ENCODE peak calls at places on chromosome 12, in six cellular contexts. K is aorta; Y is CD4-positive, alpha-beta memory T cell; J is lung; A is CD4-positive, alpha-beta T cell; M is transverse colon. F is an unnamed sample.

GRCh38 chr12:67710582-67710981 is 62.0 kb downstream of the DYRK2 start:
- DNase-seq in K (no peak), Y (no peak), J (no peak), A (no peak), M (peak), F (no peak)

GRCh38 chr12:113555226-113555625 is 83.6 kb upstream of the LHX5 start:
- DNase-seq in K (no peak), Y (no peak), J (no peak), A (no peak), M (no peak), F (no peak)

GRCh38 chr12:3453947-3454675 is 36.9 kb upstream of the PRMT8 start:
- DNase-seq in K (no peak), Y (no peak), J (no peak), A (no peak), M (no peak), F (no peak)

GRCh38 chr12:53825246-53826081 is 73.7 kb upstream of the CISTR start:
- DNase-seq in K (no peak), Y (no peak), J (no peak), A (no peak), M (no peak), F (no peak)

GRCh38 chr12:75177997-75178396 is 31.6 kb downstream of the KCNC2 start:
- DNase-seq in K (no peak), Y (no peak), J (no peak), A (no peak), M (no peak), F (no peak)

GRCh38 chr12:89556976-89557375 is 31.1 kb upstream of the POC1B start:
- DNase-seq in K (no peak), Y (no peak), J (no peak), A (no peak), M (no peak), F (no peak)

GRCh38 chr12:87952850-87953249 is 76.4 kb downstream of the C12orf50 start:
- DNase-seq in K (no peak), Y (no peak), J (no peak), A (no peak), M (no peak), F (no peak)

GRCh38 chr12:115416869-115417268 is 732.9 kb upstream of the TBX3 start:
- DNase-seq in K (no peak), Y (no peak), J (no peak), A (no peak), M (no peak), F (no peak)

GRCh38 chr12:52027085-52027843 is 20.5 kb downstream of the TAMALIN start:
- DNase-seq in K (no peak), Y (no peak), J (no peak), A (no peak), M (no peak), F (no peak)

GRCh38 chr12:81123611-81124010 is 45.7 kb downstream of the ACSS3 start:
- DNase-seq in K (no peak), Y (no peak), J (no peak), A (no peak), M (no peak), F (no peak)

GRCh38 chr12:74910831-74911230 is 298.8 kb downstream of the KCNC2 start:
- DNase-seq in K (no peak), Y (no peak), J (no peak), A (no peak), M (no peak), F (no peak)

GRCh38 chr12:121800694-121801600 is 2.9 kb upstream of the SETD1B start:
- DNase-seq in K (peak), Y (peak), J (peak), A (peak), M (peak), F (peak)

GRCh38 chr12:62642509-62642908 is 175.9 kb downstream of the MON2 start:
- DNase-seq in K (no peak), Y (no peak), J (no peak), A (no peak), M (no peak), F (no peak)

GRCh38 chr12:52537101-52537500 is 15.8 kb downstream of the KRT71 start:
- DNase-seq in K (peak), Y (no peak), J (no peak), A (no peak), M (no peak), F (no peak)

GRCh38 chr12:118377005-118377890 is 893 bp downstream of the SUDS3 start:
- DNase-seq in K (no peak), Y (peak), J (no peak), A (no peak), M (no peak), F (no peak)

GRCh38 chr12:19778111-19778688 is 338.9 kb downstream of the AEBP2 start:
- DNase-seq in K (no peak), Y (no peak), J (no peak), A (no peak), M (no peak), F (no peak)

GRCh38 chr12:103956515-103957027 is 9.1 kb upstream of the TDG start:
- DNase-seq in K (no peak), Y (no peak), J (peak), A (no peak), M (no peak), F (no peak)

GRCh38 chr12:77837876-77838291 is 7.2 kb downstream of the NAV3 start:
- DNase-seq in K (no peak), Y (no peak), J (no peak), A (no peak), M (no peak), F (no peak)

GRCh38 chr12:67909091-67909531 is 80.1 kb upstream of the IFNG-AS1 start:
- DNase-seq in K (no peak), Y (no peak), J (no peak), A (no peak), M (no peak), F (no peak)

GRCh38 chr12:66107451-66107915 is 23.1 kb downstream of the LLPH start:
- DNase-seq in K (no peak), Y (peak), J (peak), A (peak), M (peak), F (no peak)

GRCh38 chr12:124921200-124922008 is 7.0 kb upstream of the UBC start:
- DNase-seq in K (peak), Y (peak), J (no peak), A (peak), M (peak), F (no peak)

GRCh38 chr12:70628701-70629480 is 8.3 kb downstream of the PTPRB start:
- DNase-seq in K (no peak), Y (no peak), J (no peak), A (no peak), M (no peak), F (no peak)

GRCh38 chr12:14356147-14356546 is 9.3 kb upstream of the ATF7IP start:
- DNase-seq in K (no peak), Y (no peak), J (no peak), A (no peak), M (no peak), F (no peak)

GRCh38 chr12:52121848-52122838 is 42.6 kb downstream of the SMIM41 start:
- DNase-seq in K (peak), Y (peak), J (peak), A (peak), M (peak), F (no peak)

GRCh38 chr12:71780207-71780822 is 25.7 kb downstream of the RAB21 start:
- DNase-seq in K (no peak), Y (peak), J (no peak), A (peak), M (peak), F (no peak)

GRCh38 chr12:56087220-56087619 is 7.3 kb downstream of the ERBB3 start:
- DNase-seq in K (no peak), Y (no peak), J (peak), A (no peak), M (peak), F (no peak)

GRCh38 chr12:88763536-88764100 is 183.3 kb upstream of the KITLG start:
- DNase-seq in K (no peak), Y (no peak), J (no peak), A (no peak), M (no peak), F (no peak)

GRCh38 chr12:124005736-124006581 is 32.9 kb downstream of the ZNF664 start:
- DNase-seq in K (no peak), Y (no peak), J (no peak), A (no peak), M (no peak), F (no peak)

GRCh38 chr12:106341086-106341879 is 16.3 kb upstream of the POLR3B start:
- DNase-seq in K (no peak), Y (no peak), J (no peak), A (no peak), M (no peak), F (no peak)

GRCh38 chr12:8603858-8604257 is 8.8 kb downstream of the AICDA start:
- DNase-seq in K (no peak), Y (no peak), J (no peak), A (no peak), M (no peak), F (no peak)

GRCh38 chr12:132329036-132329738 is at the start of gene GALNT9:
- DNase-seq in K (no peak), Y (no peak), J (no peak), A (no peak), M (no peak), F (no peak)

GRCh38 chr12:47867496-47867941 is 37.3 kb downstream of the VDR start:
- DNase-seq in K (no peak), Y (no peak), J (no peak), A (no peak), M (no peak), F (no peak)

GRCh38 chr12:51307655-51308593 is 16.1 kb downstream of the BIN2 start:
- DNase-seq in K (no peak), Y (no peak), J (no peak), A (no peak), M (peak), F (no peak)

GRCh38 chr12:32265461-32265860 is 133.9 kb upstream of the FGD4 start:
- DNase-seq in K (no peak), Y (no peak), J (no peak), A (no peak), M (no peak), F (no peak)
- H3K27ac ChIP-seq in K (no peak), Y (no peak), J (no peak), A (no peak), M (no peak), F (no peak)

DNA sequence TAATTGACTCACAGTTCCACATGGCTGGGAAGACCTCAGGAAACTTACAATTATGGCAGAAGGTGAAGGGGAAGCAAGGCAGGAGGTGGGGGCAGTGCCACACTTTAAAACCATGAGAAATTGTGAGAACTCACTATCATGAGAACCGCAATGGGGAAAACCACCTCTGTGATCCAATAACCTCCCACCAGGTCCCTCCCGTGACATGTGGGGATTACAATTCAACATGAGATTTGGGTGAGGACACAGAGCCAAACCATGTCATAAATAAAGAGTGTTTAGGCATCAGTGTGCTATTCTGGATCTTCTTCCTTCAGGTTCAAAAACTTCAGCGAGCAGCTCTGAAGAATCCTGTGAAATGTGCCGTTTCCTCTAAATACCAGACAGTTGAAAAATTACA is 9.7 kb downstream of the DDX47 start:
- DNase-seq in K (no peak), Y (no peak), J (no peak), A (no peak), M (no peak), F (no peak)
- H3K27ac ChIP-seq in K (no peak), Y (no peak), J (no peak), A (no peak), M (no peak), F (no peak)

DNA sequence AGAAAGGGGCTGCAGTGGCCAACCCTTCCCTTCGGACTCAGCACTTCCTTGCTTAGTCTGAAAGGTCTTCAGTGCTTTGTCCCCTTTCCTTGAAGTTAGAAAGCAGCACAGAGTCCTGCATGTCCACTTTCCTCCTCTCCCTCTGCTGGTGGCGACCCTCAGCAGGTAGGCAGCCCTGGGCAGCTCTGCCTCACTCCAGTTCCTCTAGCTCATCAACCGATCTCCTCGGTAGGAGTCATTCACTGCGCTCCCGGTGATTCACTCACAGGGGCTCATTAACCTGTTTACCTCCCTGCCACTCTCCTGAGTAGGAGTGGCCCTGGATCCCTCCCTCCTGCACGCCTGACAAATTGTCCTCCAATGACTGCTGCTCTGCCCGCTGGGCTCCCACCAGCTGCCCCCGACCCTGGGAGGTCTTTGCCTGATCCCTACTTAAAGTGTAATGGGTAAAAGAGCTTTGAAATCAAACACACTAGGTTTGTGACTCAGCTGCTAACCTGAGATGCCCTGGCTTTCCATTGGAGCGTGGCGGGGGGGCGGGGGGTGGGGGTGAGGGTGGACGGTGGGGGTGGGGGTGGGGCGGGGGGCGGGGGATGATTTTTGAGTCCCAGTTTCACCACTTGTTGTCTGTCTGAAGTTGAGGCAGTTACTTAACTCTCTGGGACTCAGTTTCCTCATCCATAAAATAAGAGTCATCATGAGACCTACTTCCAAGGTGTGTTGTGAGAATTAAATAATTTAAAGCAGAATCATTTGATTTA is 4.2 kb downstream of the SCNN1A start:
- DNase-seq in K (peak), Y (no peak), J (peak), A (no peak), M (peak), F (peak)
- H3K27ac ChIP-seq in K (no peak), Y (no peak), J (no peak), A (no peak), M (peak), F (no peak)

GRCh38 chr12:25404955-25405354 is 148.1 kb downstream of the LMNTD1 start:
- DNase-seq in K (no peak), Y (no peak), J (no peak), A (no peak), M (no peak), F (no peak)
- H3K27ac ChIP-seq in K (no peak), Y (no peak), J (no peak), A (no peak), M (no peak), F (no peak)

DNA sequence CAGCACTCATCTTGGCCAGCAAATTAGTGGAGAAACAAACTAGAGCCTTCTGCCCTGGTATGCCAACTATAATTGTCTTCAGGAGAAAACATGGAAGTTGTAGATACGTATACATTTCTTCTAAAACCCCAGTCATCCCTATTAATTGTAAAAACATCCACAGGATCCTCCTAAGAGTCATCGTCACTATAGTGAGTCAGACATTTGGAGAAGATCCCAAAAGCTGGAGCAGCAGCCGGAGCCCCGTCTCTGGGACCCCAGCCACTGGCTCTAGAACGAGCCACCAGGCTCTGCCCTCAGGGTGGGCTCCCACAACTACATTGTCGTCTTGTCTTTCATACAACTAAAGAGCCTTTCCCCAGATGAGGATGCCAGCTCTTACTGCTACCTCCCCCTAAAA is 15.5 kb downstream of the PRKAB1 start:
- DNase-seq in K (no peak), Y (no peak), J (no peak), A (no peak), M (no peak), F (no peak)
- H3K27ac ChIP-seq in K (no peak), Y (no peak), J (no peak), A (no peak), M (peak), F (no peak)

DNA sequence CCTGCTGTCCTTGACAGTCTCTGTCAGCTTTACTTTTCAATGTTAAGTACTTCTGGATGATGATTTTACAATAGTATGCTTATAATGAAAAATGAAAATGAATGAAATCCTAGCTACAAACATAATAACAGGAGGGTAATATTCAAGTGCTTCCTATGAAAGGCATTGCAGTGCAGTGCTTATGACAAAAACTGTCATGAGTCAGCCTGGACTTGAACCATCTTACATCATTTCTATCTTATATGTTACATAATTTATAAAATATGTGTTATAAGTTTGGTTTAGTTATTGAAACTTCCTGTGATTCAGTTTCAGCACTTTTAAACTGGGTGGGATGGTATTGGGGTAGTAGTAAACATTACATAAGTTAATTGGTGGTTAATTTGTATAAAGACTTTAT is 451.7 kb downstream of the TMEM117 start:
- DNase-seq in K (no peak), Y (no peak), J (no peak), A (no peak), M (no peak), F (no peak)
- H3K27ac ChIP-seq in K (no peak), Y (no peak), J (no peak), A (no peak), M (no peak), F (no peak)

GRCh38 chr12:1842905-1843640 is 22.7 kb downstream of the LRTM2 start:
- DNase-seq in K (peak), Y (no peak), J (no peak), A (no peak), M (peak), F (no peak)

GRCh38 chr12:1843641-1844005 is 23.3 kb downstream of the LRTM2 start:
- DNase-seq in K (peak), Y (no peak), J (no peak), A (no peak), M (no peak), F (no peak)

GRCh38 chr12:1845427-1845826 is 25.1 kb downstream of the LRTM2 start:
- DNase-seq in K (no peak), Y (no peak), J (no peak), A (no peak), M (peak), F (no peak)

GRCh38 chr12:1845010-1845409 is 24.6 kb downstream of the LRTM2 start:
- DNase-seq in K (no peak), Y (no peak), J (no peak), A (no peak), M (no peak), F (no peak)

DNA sequence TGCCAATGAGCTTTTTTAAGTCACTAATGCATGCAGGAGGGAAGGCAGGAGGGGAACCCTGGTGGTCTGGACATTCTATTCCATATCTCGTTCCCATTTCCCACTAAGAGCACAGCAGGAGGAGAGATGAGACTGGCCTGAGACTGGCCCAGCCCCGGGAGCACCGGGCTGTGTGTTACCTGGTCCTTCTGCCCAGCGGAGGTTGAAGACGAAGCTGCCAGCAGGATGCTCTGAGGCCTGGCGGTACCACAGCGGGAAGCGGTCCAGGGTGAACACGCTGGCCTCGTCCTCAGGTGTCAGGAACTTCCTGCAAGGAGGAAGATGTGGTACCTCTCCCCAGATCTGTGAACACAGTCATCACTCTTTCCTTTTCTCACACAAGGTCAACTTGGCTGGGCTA is 23.9 kb downstream of the LRTM2 start:
- DNase-seq in K (peak), Y (no peak), J (no peak), A (no peak), M (peak), F (no peak)
- H3K27ac ChIP-seq in K (no peak), Y (no peak), J (no peak), A (no peak), M (no peak), F (no peak)

F was measured in caudate nucleus.